ENCODE peak calls at places on chromosomes 12 and 14, in nine cellular contexts. J, O, Q, F, A, Y, Z, V and M are unnamed samples. For H3K9me3 and H3K4me1, the result is how much of the 10 kb centered on the place peaks cover.

GRCh38 chr14:97177016-97177415 is 379.8 kb downstream of the VRK1 start:
- DNase-seq in J (peak), O (peak), Q (no peak), F (peak), A (no peak), Y (no peak), Z (no peak), V (no peak), M (peak)

GRCh38 chr12:18723752-18724151 is 14.1 kb downstream of the PLCZ1 start:
- DNase-seq in J (no peak), O (no peak), Q (no peak), F (no peak), A (peak), Y (no peak), Z (peak), V (no peak), M (no peak)

GRCh38 chr12:28699029-28699428 is 450.0 kb upstream of the FAR2 start:
- DNase-seq in J (no peak), O (no peak), Q (no peak), F (peak), A (no peak), Y (no peak), Z (no peak), V (no peak), M (no peak)

GRCh38 chr14:97039717-97040363 is 242.7 kb downstream of the VRK1 start:
- DNase-seq in J (no peak), O (no peak), Q (no peak), F (no peak), A (no peak), Y (no peak), Z (no peak), V (no peak), M (no peak)

GRCh38 chr12:65232490-65233077 is 45.9 kb upstream of the MSRB3 start:
- DNase-seq in J (no peak), O (peak), Q (no peak), F (peak), A (peak), Y (no peak), Z (peak), V (no peak), M (no peak)

GRCh38 chr14:75725481-75725880 is 64.4 kb downstream of the TTLL5 start:
- DNase-seq in J (no peak), O (no peak), Q (peak), F (no peak), A (no peak), Y (no peak), Z (no peak), V (no peak), M (no peak)

GRCh38 chr12:108616941-108617858 is 16.5 kb downstream of the SELPLG start:
- DNase-seq in J (peak), O (no peak), Q (no peak), F (peak), A (no peak), Y (no peak), Z (no peak), V (no peak), M (peak)

GRCh38 chr12:108548954-108549521 is 11.9 kb downstream of the SART3 start:
- DNase-seq in J (no peak), O (no peak), Q (no peak), F (no peak), A (no peak), Y (no peak), Z (no peak), V (no peak), M (no peak)

GRCh38 chr12:34301251-34302130 is 279.2 kb downstream of the ALG10 start:
- DNase-seq in J (no peak), O (no peak), Q (no peak), F (no peak), A (no peak), Y (peak), Z (no peak), V (no peak), M (no peak)

GRCh38 chr12:57632898-57633825 is at the start of gene B4GALNT1:
- DNase-seq in J (peak), O (peak), Q (peak), F (peak), A (peak), Y (peak), Z (peak), V (no peak), M (peak)

GRCh38 chr12:74599932-74600331 is 62.3 kb downstream of the ATXN7L3B start:
- DNase-seq in J (no peak), O (no peak), Q (no peak), F (no peak), A (no peak), Y (no peak), Z (no peak), V (no peak), M (no peak)

GRCh38 chr12:74608376-74608775 is 70.7 kb downstream of the ATXN7L3B start:
- DNase-seq in J (no peak), O (no peak), Q (no peak), F (no peak), A (no peak), Y (no peak), Z (no peak), V (no peak), M (no peak)

GRCh38 chr12:74598819-74599218 is 61.2 kb downstream of the ATXN7L3B start:
- DNase-seq in J (no peak), O (no peak), Q (no peak), F (no peak), A (no peak), Y (no peak), Z (no peak), V (no peak), M (no peak)

GRCh38 chr12:74602881-74603523 is 65.4 kb downstream of the ATXN7L3B start:
- DNase-seq in J (no peak), O (no peak), Q (no peak), F (no peak), A (no peak), Y (no peak), Z (no peak), V (no peak), M (no peak)
- H3K9me3 ChIP-seq in J (under half), O (under half), Q (under half), F (under half), A (under half), Y (under half), Z (under half), V (under half), M (under half)

DNA sequence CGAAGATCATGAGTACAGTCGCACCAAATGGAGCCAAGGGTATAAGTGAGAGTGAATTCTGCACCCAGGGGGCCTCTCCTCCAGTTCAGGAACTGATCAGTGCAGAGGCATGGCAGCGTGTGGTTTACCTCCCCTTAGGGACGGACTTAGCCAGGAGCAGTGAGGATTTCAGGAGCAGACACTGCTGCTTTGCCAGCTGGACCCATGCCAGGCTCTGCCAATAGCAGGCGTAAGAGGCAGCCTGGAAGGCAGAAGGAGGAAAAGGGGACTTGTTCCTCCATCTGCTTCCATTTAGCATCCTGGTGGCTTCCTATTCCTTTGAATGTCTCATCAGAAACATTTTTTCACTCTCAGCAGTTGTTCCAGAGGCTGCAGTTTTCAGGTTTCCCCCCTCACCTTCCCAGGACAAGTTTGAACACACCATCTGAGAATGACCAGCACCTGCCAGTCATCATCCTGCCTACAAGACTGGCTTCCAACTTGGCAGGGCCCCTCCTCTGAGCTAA is 137.0 kb upstream of the LMNTD1 start:
- DNase-seq in J (no peak), O (peak), Q (peak), F (no peak), A (no peak), Y (peak), Z (peak), V (peak), M (no peak)
- H3K4me1 ChIP-seq in J (under half), O (under half), Q (under half), F (under half), A (under half), Y (under half), Z (under half), V (under half), M (under half)

GRCh38 chr14:68042591-68043210 is 223.1 kb downstream of the RAD51B start:
- DNase-seq in J (no peak), O (no peak), Q (no peak), F (no peak), A (peak), Y (no peak), Z (no peak), V (no peak), M (no peak)
- H3K27ac ChIP-seq in J (no peak), O (no peak), Q (no peak), F (no peak), A (no peak), Y (no peak), Z (no peak), V (peak), M (no peak)

DNA sequence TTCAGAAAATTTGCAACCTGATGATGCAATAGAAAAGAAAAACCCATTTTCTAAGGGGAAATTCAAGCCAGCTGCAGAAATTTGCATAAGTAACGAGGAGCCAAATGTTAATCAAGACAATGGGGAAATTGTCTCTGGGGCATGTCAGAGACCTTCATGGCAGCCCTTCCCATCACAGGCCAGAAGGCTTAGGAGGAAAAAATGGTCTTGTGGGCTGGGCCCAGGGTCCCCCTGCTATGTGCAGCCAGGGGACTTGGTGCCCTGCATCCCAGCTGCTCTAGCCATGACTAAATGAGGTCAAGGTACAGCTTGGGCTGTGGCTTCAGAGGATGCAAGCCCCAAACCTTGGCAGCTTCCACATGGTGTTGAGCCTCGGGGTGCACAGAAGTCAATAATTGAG is 28.2 kb upstream of the AVPR1A start:
- DNase-seq in J (no peak), O (no peak), Q (no peak), F (no peak), A (no peak), Y (no peak), Z (no peak), V (no peak), M (no peak)
- H3K9me3 ChIP-seq in J (under half), O (under half), Q (under half), F (under half), A (under half), Y (under half), Z (under half), V (under half), M (under half)